ENCODE peak calls at places on chromosomes 11 and 22, in four cellular contexts. One of them, this sample, is unnamed.

GRCh38 chr11:82305123-82305522 is 428.5 kb downstream of the FAM181B start:
- DNase-seq in HepG2: no peak
- DNase-seq in K562: no peak
- DNase-seq in HCT116: no peak
- DNase-seq in this sample: no peak

GRCh38 chr11:75996523-75997272 is 181.7 kb downstream of the UVRAG start:
- DNase-seq in HepG2: no peak
- DNase-seq in K562: no peak
- DNase-seq in HCT116: no peak
- DNase-seq in this sample: no peak

GRCh38 chr22:41831383-41831782 is 1.5 kb upstream of the SREBF2 start:
- DNase-seq in HCT116: no peak
- DNase-seq in HepG2: no peak
- DNase-seq in K562: no peak
- DNase-seq in this sample: no peak

GRCh38 chr11:58573451-58574104 is 2.1 kb downstream of the LPXN start:
- DNase-seq in HepG2: no peak
- DNase-seq in K562: peak; percentile 11
- DNase-seq in HCT116: no peak
- DNase-seq in this sample: no peak

GRCh38 chr22:43094085-43094484 is 4.9 kb upstream of the TTLL1 start:
- DNase-seq in HCT116: no peak
- DNase-seq in HepG2: peak; percentile 78
- DNase-seq in K562: no peak
- DNase-seq in this sample: no peak

GRCh38 chr11:117814766-117815261 is 9.7 kb downstream of the FXYD2 start:
- DNase-seq in HepG2: peak; percentile 54
- DNase-seq in HCT116: no peak
- DNase-seq in K562: no peak
- DNase-seq in this sample: no peak

GRCh38 chr11:70128435-70128906 is 50.4 kb downstream of the ANO1 start:
- DNase-seq in HCT116: peak; percentile 41
- DNase-seq in K562: no peak
- DNase-seq in HepG2: peak; percentile 14
- DNase-seq in this sample: peak; percentile 49

GRCh38 chr11:34149786-34150185 is 44.4 kb downstream of the NAT10 start:
- DNase-seq in K562: peak; percentile 41
- DNase-seq in HepG2: no peak
- DNase-seq in HCT116: no peak
- DNase-seq in this sample: peak; percentile 61

GRCh38 chr22:47781427-47782111 is 1019.1 kb downstream of the TBC1D22A start:
- DNase-seq in K562: no peak
- DNase-seq in HepG2: no peak
- DNase-seq in HCT116: no peak
- DNase-seq in this sample: no peak

GRCh38 chr11:88421530-88421929 is 84.0 kb upstream of the CTSC start:
- DNase-seq in HCT116: no peak
- DNase-seq in K562: peak; percentile 19
- DNase-seq in HepG2: no peak
- DNase-seq in this sample: peak; percentile 32

GRCh38 chr11:73565804-73566203 is 32.1 kb downstream of the FAM168A start:
- DNase-seq in HCT116: no peak
- DNase-seq in HepG2: no peak
- DNase-seq in K562: no peak
- DNase-seq in this sample: no peak

GRCh38 chr22:27309713-27310112 is 491.8 kb downstream of the MN1 start:
- DNase-seq in HCT116: no peak
- DNase-seq in K562: no peak
- DNase-seq in HepG2: no peak
- DNase-seq in this sample: no peak

GRCh38 chr22:37904572-37905533 is 1.2 kb upstream of the MICALL1 start:
- DNase-seq in K562: peak; percentile 53
- DNase-seq in HCT116: peak; percentile 87
- DNase-seq in HepG2: peak; percentile 58
- DNase-seq in this sample: peak; percentile 40

GRCh38 chr11:6746086-6746618 is 25.6 kb downstream of the OR2AG2 start:
- DNase-seq in K562: no peak
- DNase-seq in HepG2: no peak
- DNase-seq in HCT116: no peak
- DNase-seq in this sample: no peak

GRCh38 chr11:28730889-28731288 is 622.7 kb downstream of the METTL15 start:
- DNase-seq in HepG2: no peak
- DNase-seq in HCT116: no peak
- DNase-seq in K562: no peak
- DNase-seq in this sample: no peak

GRCh38 chr11:11471196-11471595 is 118.1 kb upstream of the CSNK2A3 start:
- DNase-seq in HCT116: no peak
- DNase-seq in HepG2: no peak
- DNase-seq in K562: no peak
- DNase-seq in this sample: no peak

GRCh38 chr11:116360542-116360941 is 412.2 kb downstream of the BUD13 start:
- DNase-seq in K562: no peak
- DNase-seq in HCT116: no peak
- DNase-seq in HepG2: no peak
- DNase-seq in this sample: no peak

GRCh38 chr11:75855191-75855590 is 40.2 kb downstream of the UVRAG start:
- DNase-seq in K562: no peak
- DNase-seq in HCT116: no peak
- DNase-seq in HepG2: no peak
- DNase-seq in this sample: peak; percentile 7

GRCh38 chr11:65489706-65490310 is 9.0 kb upstream of the MALAT1 start:
- DNase-seq in K562: no peak
- DNase-seq in HCT116: no peak
- DNase-seq in HepG2: peak; percentile 89
- DNase-seq in this sample: no peak

GRCh38 chr22:39621826-39622225 is 51.3 kb downstream of the CACNA1I start:
- DNase-seq in K562: no peak
- DNase-seq in HepG2: no peak
- DNase-seq in HCT116: no peak
- DNase-seq in this sample: no peak

GRCh38 chr22:20194681-20195593 is 44.1 kb upstream of the CCDC188 start:
- DNase-seq in HCT116: no peak
- DNase-seq in HepG2: no peak
- DNase-seq in K562: no peak
- DNase-seq in this sample: no peak

GRCh38 chr11:125167292-125167953 is 2.9 kb downstream of the PKNOX2 start:
- DNase-seq in HCT116: no peak
- DNase-seq in HepG2: no peak
- DNase-seq in K562: no peak
- DNase-seq in this sample: peak; percentile 76

GRCh38 chr11:131375936-131376335 is 5.5 kb downstream of the NTM start:
- DNase-seq in HepG2: no peak
- DNase-seq in HCT116: no peak
- DNase-seq in K562: no peak
- DNase-seq in this sample: no peak

GRCh38 chr11:12271241-12271640 is 106.1 kb upstream of the PARVA start:
- DNase-seq in K562: no peak
- DNase-seq in HCT116: no peak
- DNase-seq in HepG2: no peak
- DNase-seq in this sample: no peak

GRCh38 chr11:122897606-122898210 is 15.1 kb downstream of the JHY start:
- DNase-seq in HCT116: no peak
- DNase-seq in HepG2: no peak
- DNase-seq in K562: no peak
- DNase-seq in this sample: no peak

GRCh38 chr11:12381875-12382274 is 4.5 kb downstream of the PARVA start:
- DNase-seq in HepG2: no peak
- DNase-seq in HCT116: no peak
- DNase-seq in K562: no peak
- DNase-seq in this sample: no peak

GRCh38 chr11:112255075-112255739 is 5.5 kb downstream of the PLET1 start:
- DNase-seq in HepG2: peak; percentile 18
- DNase-seq in HCT116: no peak
- DNase-seq in K562: peak; percentile 39
- DNase-seq in this sample: no peak

GRCh38 chr22:44736581-44737413 is 15.6 kb upstream of the ARHGAP8 start:
- DNase-seq in K562: no peak
- DNase-seq in HCT116: no peak
- DNase-seq in HepG2: no peak
- DNase-seq in this sample: no peak

GRCh38 chr22:44735518-44736428 is 16.6 kb upstream of the ARHGAP8 start:
- DNase-seq in HepG2: peak; percentile 44
- DNase-seq in HCT116: no peak
- DNase-seq in K562: peak; percentile 76
- DNase-seq in this sample: peak; percentile 92

GRCh38 chr22:44733426-44734106 is 18.8 kb upstream of the ARHGAP8 start:
- DNase-seq in HepG2: no peak
- DNase-seq in HCT116: no peak
- DNase-seq in K562: no peak
- DNase-seq in this sample: no peak

GRCh38 chr22:44734278-44734677 is 18.1 kb upstream of the ARHGAP8 start:
- DNase-seq in HCT116: no peak
- DNase-seq in K562: no peak
- DNase-seq in HepG2: no peak
- DNase-seq in this sample: no peak

DNA sequence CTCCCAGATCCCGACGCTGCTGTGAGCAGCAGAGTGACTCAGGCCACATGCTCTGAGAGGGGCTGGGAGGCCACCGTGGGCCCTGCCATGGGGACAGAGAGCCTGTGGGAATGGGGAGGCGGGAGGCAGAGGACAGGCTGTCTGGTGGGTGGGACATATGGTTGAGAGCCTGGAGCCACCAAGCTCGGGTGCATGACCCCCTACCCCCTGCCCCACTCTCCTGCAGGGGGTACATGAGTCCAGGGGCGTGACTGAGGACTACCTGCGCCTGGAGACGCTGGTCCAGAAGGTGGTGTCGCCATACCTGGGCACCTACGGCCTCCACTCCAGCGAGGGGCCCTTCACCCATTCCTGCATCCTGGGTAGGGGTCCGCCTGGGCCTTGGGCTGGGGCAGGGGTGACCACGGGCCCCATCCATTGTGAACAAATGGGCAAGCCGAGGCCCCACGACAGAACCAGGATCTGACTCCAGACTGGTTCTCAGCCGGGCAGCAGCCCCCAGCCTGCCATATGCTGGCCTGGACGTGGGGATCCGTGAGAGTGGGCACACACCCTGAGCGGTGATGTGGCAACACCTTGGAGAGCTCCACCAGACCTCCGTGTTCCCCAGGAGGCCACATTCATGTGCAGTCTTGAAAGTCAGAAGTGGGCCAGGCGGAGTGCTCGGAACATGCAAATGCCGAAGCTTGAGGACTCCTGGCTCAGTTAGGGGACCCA is 17.4 kb upstream of the ARHGAP8 start:
- DNase-seq in K562: no peak
- DNase-seq in HepG2: no peak
- DNase-seq in HCT116: no peak
- DNase-seq in this sample: no peak
- TF ChIP-seq REST in K562: no peak
- TF ChIP-seq REST in HepG2: no peak
- TF ChIP-seq REST in HCT116: no peak
- TF ChIP-seq REST in this sample: peak; percentile 53

GRCh38 chr11:5241461-5241860 is 7.2 kb upstream of the HBD start:
- DNase-seq in K562: no peak
- DNase-seq in HepG2: no peak
- DNase-seq in HCT116: no peak
- DNase-seq in this sample: no peak
- TF ChIP-seq REST in K562: no peak
- TF ChIP-seq REST in HepG2: no peak
- TF ChIP-seq REST in HCT116: no peak
- TF ChIP-seq REST in this sample: no peak

GRCh38 chr11:64290352-64290751 is 750 bp upstream of the KCNK4 start:
- DNase-seq in HepG2: no peak
- DNase-seq in HCT116: no peak
- DNase-seq in K562: no peak
- DNase-seq in this sample: no peak

GRCh38 chr11:64290894-64291745 is at the start of gene KCNK4:
- DNase-seq in HepG2: no peak
- DNase-seq in K562: no peak
- DNase-seq in HCT116: no peak
- DNase-seq in this sample: peak; percentile 54

GRCh38 chr11:64292458-64293254 is 1.6 kb downstream of the KCNK4 start:
- DNase-seq in K562: no peak
- DNase-seq in HCT116: no peak
- DNase-seq in HepG2: no peak
- DNase-seq in this sample: peak; percentile 54

GRCh38 chr11:64289011-64289564 is 2.0 kb upstream of the KCNK4 start:
- DNase-seq in HepG2: no peak
- DNase-seq in K562: no peak
- DNase-seq in HCT116: no peak
- DNase-seq in this sample: no peak

DNA sequence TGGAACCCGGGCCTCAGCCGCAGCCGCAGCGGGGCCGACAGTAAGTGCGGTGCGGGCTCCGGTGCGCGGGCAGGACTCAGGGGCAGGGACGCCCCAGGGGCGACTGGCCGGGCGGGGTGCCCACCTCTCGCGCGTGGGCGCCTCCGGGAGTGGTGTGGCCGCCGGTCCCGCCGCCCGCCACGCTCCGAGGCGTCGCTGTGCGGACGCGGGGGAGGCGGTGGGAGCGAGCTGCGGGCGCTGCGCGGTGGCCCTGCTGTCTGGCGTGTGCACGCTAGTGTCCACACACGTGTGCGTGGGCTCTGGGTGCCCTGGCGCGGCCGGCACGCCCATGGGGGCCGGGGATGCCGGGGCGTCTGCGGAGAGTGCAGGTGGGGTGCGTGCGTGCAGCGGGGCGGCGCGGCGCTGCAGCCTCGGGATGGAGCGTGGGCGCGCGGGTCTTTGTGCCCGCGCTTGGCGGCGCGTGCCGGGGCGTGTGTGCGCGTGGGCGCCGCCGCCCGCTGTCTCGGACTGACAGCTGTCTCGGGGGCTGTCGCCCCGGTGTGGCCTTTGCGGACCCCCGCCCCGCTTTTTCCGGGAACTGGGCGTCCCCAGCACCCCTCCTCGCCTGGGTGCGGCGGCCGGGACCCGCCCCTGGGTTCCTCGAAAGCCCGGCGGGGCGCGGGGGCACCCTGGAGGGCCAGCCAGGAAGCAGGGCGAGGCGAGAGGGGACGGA is 800 bp downstream of the KCNK4 start:
- DNase-seq in HepG2: no peak
- DNase-seq in HCT116: no peak
- DNase-seq in K562: no peak
- DNase-seq in this sample: no peak
- TF ChIP-seq REST in HepG2: no peak
- TF ChIP-seq REST in HCT116: no peak
- TF ChIP-seq REST in K562: no peak
- TF ChIP-seq REST in this sample: no peak

DNA sequence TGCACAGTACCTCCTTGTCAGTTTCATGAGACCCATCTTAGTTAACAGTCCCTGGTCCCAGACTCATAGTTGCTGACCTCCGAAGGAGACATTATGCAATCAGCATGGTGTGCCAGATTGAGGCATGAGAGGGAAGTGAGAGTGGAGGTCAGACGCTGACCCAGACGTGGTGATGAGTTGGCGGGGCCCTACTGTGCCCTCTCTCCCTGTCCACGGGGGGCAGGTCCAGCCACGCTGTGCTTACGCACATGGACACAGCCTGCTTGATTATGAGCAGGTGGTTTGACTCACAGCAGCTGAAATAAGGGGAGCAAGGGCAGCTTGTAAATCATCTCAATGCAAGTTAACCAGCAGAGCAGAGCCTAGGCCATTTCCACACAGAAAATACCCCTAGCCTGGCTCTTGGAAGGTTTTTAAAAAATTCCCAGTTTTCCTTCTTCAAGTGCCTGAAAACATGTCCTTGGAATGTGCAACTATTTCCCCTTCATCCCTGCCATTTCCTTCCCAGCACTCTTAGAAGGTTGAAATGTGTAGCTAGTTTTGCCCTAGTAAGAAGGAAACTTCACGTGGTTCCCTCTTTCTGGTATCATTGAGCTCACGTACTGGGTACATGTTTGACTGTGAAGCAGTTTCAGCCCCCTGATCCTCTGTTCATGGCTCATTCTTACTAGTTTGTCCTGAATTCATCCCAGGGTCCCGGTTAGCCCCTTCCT is 122.6 kb upstream of the SORL1-AS1 start:
- DNase-seq in K562: no peak
- DNase-seq in HCT116: no peak
- DNase-seq in HepG2: no peak
- DNase-seq in this sample: no peak
- TF ChIP-seq REST in K562: no peak
- TF ChIP-seq REST in HCT116: no peak
- TF ChIP-seq REST in HepG2: no peak
- TF ChIP-seq REST in this sample: no peak